ENCODE peak calls at places on chromosomes 11 and 22, in five cellular contexts. W is astrocyte of the hippocampus, M is ovary, A is AML-193, N is Caki2. Y is an unnamed sample.

GRCh38 chr22:36528336-36528735 is 630 bp downstream of the EIF3D start:
- DNase-seq in W (peak), M (no peak), A (no peak), N (no peak), Y (no peak)

GRCh38 chr11:75768909-75769771 is 562 bp downstream of the DGAT2 start:
- DNase-seq in W (no peak), M (no peak), A (no peak), N (no peak), Y (no peak)

GRCh38 chr11:89441606-89442005 is 49.6 kb downstream of the NOX4 start:
- DNase-seq in W (no peak), M (no peak), A (no peak), N (no peak), Y (no peak)

GRCh38 chr11:71543866-71544265 is 4.4 kb upstream of the KRTAP5-9 start:
- DNase-seq in W (no peak), M (no peak), A (no peak), N (no peak), Y (no peak)

GRCh38 chr22:46053563-46054090 is 76.7 kb upstream of the WNT7B start:
- DNase-seq in W (peak), M (peak), A (peak), N (peak), Y (peak)

GRCh38 chr11:33910261-33910959 is 18.5 kb upstream of the LMO2 start:
- DNase-seq in W (peak), M (no peak), A (no peak), N (no peak), Y (no peak)

GRCh38 chr11:62552931-62553838 is 6.6 kb upstream of the AHNAK start:
- DNase-seq in W (peak), M (peak), A (peak), N (peak), Y (peak)

GRCh38 chr11:102309621-102310541 is 7.4 kb upstream of the BIRC3 start:
- DNase-seq in W (no peak), M (no peak), A (no peak), N (no peak), Y (no peak)

GRCh38 chr11:118834428-118835028 is 43.6 kb upstream of the DDX6 start:
- DNase-seq in W (no peak), M (no peak), A (no peak), N (no peak), Y (no peak)

GRCh38 chr11:41522899-41523672 is 63.6 kb upstream of the LRRC4C start:
- DNase-seq in W (peak), M (no peak), A (no peak), N (no peak), Y (no peak)

GRCh38 chr11:128437137-128437536 is 150.2 kb downstream of the ETS1 start:
- DNase-seq in W (no peak), M (peak), A (no peak), N (peak), Y (no peak)

GRCh38 chr11:74978041-74978440 is 10.7 kb upstream of the NEU3 start:
- DNase-seq in W (no peak), M (no peak), A (no peak), N (no peak), Y (no peak)

GRCh38 chr22:28951530-28951929 is 68.2 kb downstream of the ZNRF3 start:
- DNase-seq in W (no peak), M (no peak), A (no peak), N (no peak), Y (no peak)

GRCh38 chr11:33452806-33453205 is 195.6 kb downstream of the HIPK3 start:
- DNase-seq in W (peak), M (no peak), A (no peak), N (no peak), Y (no peak)

GRCh38 chr22:46931881-46932280 is 169.4 kb downstream of the TBC1D22A start:
- DNase-seq in W (peak), M (no peak), A (no peak), N (no peak), Y (no peak)

GRCh38 chr11:133163463-133164419 is 368.6 kb downstream of the OPCML start:
- DNase-seq in W (peak), M (no peak), A (peak), N (peak), Y (no peak)

GRCh38 chr22:32615874-32616564 is 141.4 kb downstream of the FBXO7 start:
- DNase-seq in W (no peak), M (no peak), A (no peak), N (no peak), Y (no peak)

GRCh38 chr22:50517495-50518260 is 7.7 kb downstream of the SCO2 start:
- DNase-seq in W (no peak), M (no peak), A (no peak), N (no peak), Y (no peak)

GRCh38 chr11:87369888-87370287 is 332.2 kb downstream of the TMEM135 start:
- DNase-seq in W (no peak), M (no peak), A (no peak), N (no peak), Y (no peak)

GRCh38 chr11:12377824-12378593 is 638 bp downstream of the PARVA start:
- DNase-seq in W (peak), M (peak), A (no peak), N (peak), Y (peak)

GRCh38 chr22:26981520-26981919 is 324.1 kb downstream of the MIAT start:
- DNase-seq in W (no peak), M (peak), A (no peak), N (no peak), Y (no peak)

GRCh38 chr22:26892401-26893033 is 235.1 kb downstream of the MIAT start:
- DNase-seq in W (peak), M (peak), A (no peak), N (peak), Y (no peak)

GRCh38 chr11:33624082-33624481 is 76.5 kb downstream of the C11orf91 start:
- DNase-seq in W (no peak), M (no peak), A (no peak), N (no peak), Y (no peak)

GRCh38 chr11:28133146-28133545 is 25.0 kb downstream of the METTL15 start:
- DNase-seq in W (peak), M (no peak), A (no peak), N (no peak), Y (no peak)

GRCh38 chr11:61645179-61645868 is 34.9 kb upstream of the DAGLA start:
- DNase-seq in W (no peak), M (no peak), A (no peak), N (no peak), Y (no peak)

GRCh38 chr22:29102300-29102699 is 29.5 kb downstream of the KREMEN1 start:
- DNase-seq in W (no peak), M (no peak), A (no peak), N (no peak), Y (no peak)

GRCh38 chr22:27751277-27752070 is 50.1 kb downstream of the MN1 start:
- DNase-seq in W (no peak), M (no peak), A (no peak), N (no peak), Y (peak)

GRCh38 chr22:46370584-46371373 is 35.3 kb downstream of the TRMU start:
- DNase-seq in W (no peak), M (no peak), A (no peak), N (no peak), Y (no peak)

GRCh38 chr11:46413755-46414465 is 22.3 kb upstream of the CHRM4 start:
- DNase-seq in W (no peak), M (no peak), A (no peak), N (no peak), Y (no peak)

GRCh38 chr11:119347940-119348339 is 1.4 kb upstream of the MFRP start:
- DNase-seq in W (no peak), M (no peak), A (no peak), N (no peak), Y (no peak)

GRCh38 chr11:71301046-71301857 is 48.9 kb upstream of the SHANK2 start:
- DNase-seq in W (no peak), M (no peak), A (no peak), N (no peak), Y (no peak)

GRCh38 chr11:80595011-80595410 is 1154.2 kb upstream of the TENM4 start:
- DNase-seq in W (peak), M (no peak), A (no peak), N (peak), Y (no peak)

GRCh38 chr11:45165806-45166603 is 19.6 kb downstream of the PRDM11 start:
- DNase-seq in W (no peak), M (no peak), A (no peak), N (no peak), Y (no peak)

GRCh38 chr11:78961938-78962701 is 387.5 kb upstream of the NARS2 start:
- DNase-seq in W (peak), M (no peak), A (no peak), N (no peak), Y (peak)

GRCh38 chr22:41458161-41458728 is 10.2 kb downstream of the PHF5A start:
- DNase-seq in W (no peak), M (no peak), A (no peak), N (no peak), Y (no peak)

GRCh38 chr11:130785376-130786110 is 130.7 kb downstream of the SNX19 start:
- DNase-seq in W (peak), M (no peak), A (no peak), N (no peak), Y (no peak)

GRCh38 chr11:69144719-69145365 is 10.9 kb upstream of the SMIM38 start:
- DNase-seq in W (no peak), M (no peak), A (no peak), N (no peak), Y (no peak)

GRCh38 chr11:10208045-10208674 is 85.9 kb downstream of the SBF2 start:
- DNase-seq in W (peak), M (no peak), A (peak), N (peak), Y (no peak)